ENCODE peak calls at places on chromosome 10, in eight cellular contexts. U is PC-9; H is SK-N-SH; L is uterus; J is CD8-positive, alpha-beta memory T cell; Q is effector memory CD4-positive, alpha-beta T cell; E is osteoblast; V is NT2/D1. B is an unnamed sample. For H3K9me3 and H3K4me1, the result is how much of the 10 kb centered on the place peaks cover.

GRCh38 chr10:116278832-116279231 is 5.8 kb upstream of the GFRA1 start:
- DNase-seq in U (no peak), H (no peak), L (no peak), J (no peak), Q (no peak), E (peak), V (no peak), B (no peak)

GRCh38 chr10:5446390-5446926 is 34.1 kb downstream of the NET1 start:
- DNase-seq in U (peak), H (no peak), L (peak), J (peak), Q (peak), E (peak), V (peak), B (peak)

GRCh38 chr10:78327778-78328591 is 294.3 kb downstream of the RPS24 start:
- DNase-seq in U (no peak), H (no peak), L (no peak), J (no peak), Q (no peak), E (no peak), V (no peak), B (no peak)

GRCh38 chr10:69004821-69005220 is 16.2 kb downstream of the KIFBP start:
- DNase-seq in U (peak), H (peak), L (no peak), J (peak), Q (no peak), E (no peak), V (no peak), B (no peak)

GRCh38 chr10:102868976-102869289 is 337 bp upstream of the AS3MT start:
- DNase-seq in U (no peak), H (peak), L (no peak), J (no peak), Q (no peak), E (peak), V (no peak), B (no peak)

GRCh38 chr10:79379512-79380124 is 32.3 kb downstream of the PPIF start:
- DNase-seq in U (no peak), H (no peak), L (peak), J (no peak), Q (no peak), E (peak), V (no peak), B (no peak)

GRCh38 chr10:96044686-96045085 is 1.3 kb downstream of the CCNJ start:
- DNase-seq in U (peak), H (no peak), L (no peak), J (no peak), Q (no peak), E (no peak), V (no peak), B (no peak)

GRCh38 chr10:24762161-24762924 is 38.7 kb upstream of the ARHGAP21 start:
- DNase-seq in U (peak), H (no peak), L (no peak), J (no peak), Q (no peak), E (no peak), V (no peak), B (no peak)

GRCh38 chr10:25278180-25278579 is 103.4 kb downstream of the GPR158 start:
- DNase-seq in U (no peak), H (no peak), L (no peak), J (no peak), Q (no peak), E (no peak), V (no peak), B (no peak)

GRCh38 chr10:24446739-24447138 is 237.8 kb downstream of the KIAA1217 start:
- DNase-seq in U (peak), H (no peak), L (no peak), J (no peak), Q (no peak), E (peak), V (no peak), B (no peak)

GRCh38 chr10:6148251-6148691 is 54.5 kb upstream of the PFKFB3 start:
- DNase-seq in U (no peak), H (no peak), L (no peak), J (no peak), Q (no peak), E (no peak), V (no peak), B (no peak)

GRCh38 chr10:7408494-7409044 is 2.3 kb downstream of the SFMBT2 start:
- DNase-seq in U (no peak), H (peak), L (peak), J (peak), Q (no peak), E (peak), V (no peak), B (no peak)

GRCh38 chr10:55668326-55668922 is 692.6 kb downstream of the ZWINT start:
- DNase-seq in U (no peak), H (no peak), L (no peak), J (no peak), Q (no peak), E (no peak), V (peak), B (peak)

DNA sequence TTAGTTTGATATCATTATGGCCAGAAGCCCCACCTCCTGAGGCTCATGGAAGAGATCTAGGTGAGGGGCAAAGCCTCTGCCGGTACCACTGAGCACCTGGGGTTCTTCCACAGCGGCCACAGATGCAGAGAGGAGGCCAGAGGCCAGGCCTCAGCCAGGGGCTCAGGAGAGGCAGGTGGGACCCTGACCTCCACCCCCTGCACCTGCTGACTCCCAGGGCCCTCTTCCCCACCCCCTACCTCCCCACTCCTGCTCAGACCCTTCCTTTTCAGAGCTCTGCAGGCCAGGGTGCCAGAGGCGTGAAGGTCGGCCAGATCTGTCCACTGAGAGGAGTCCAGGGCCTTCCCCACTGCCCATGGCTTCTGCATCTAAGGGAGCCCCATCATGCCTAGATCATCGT is 178.7 kb upstream of the PPP2R2D start:
- DNase-seq in U (no peak), H (no peak), L (no peak), J (no peak), Q (no peak), E (no peak), V (no peak), B (no peak)
- H3K9me3 ChIP-seq in U (under half), H (under half), L (under half), J (under half), Q (under half), E (under half), V (under half), B (under half)

GRCh38 chr10:71840177-71840711 is 10.8 kb downstream of the PSAP start:
- DNase-seq in U (peak), H (peak), L (peak), J (no peak), Q (no peak), E (peak), V (peak), B (peak)
- H3K4me1 ChIP-seq in U (half or more), H (under half), L (under half), J (under half), Q (under half), E (half or more), V (under half), B (under half)

DNA sequence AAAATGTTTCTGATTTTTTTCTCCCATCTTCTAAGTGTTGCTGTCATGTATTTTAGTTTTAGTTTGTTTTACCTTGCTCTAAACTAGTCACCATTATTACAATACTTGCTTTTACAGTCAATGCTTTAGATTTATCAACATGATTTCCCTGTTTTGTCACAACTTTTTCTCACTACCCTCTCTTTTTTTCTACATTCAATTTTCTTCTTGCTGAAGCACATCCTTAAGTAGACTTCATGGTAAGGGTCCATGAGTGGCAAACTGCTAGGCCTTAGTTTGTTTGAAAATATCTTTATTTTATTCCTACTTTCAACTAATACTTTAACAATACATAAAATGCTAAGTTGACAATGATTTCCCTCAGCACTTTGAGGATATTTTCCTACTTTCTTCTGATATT is 173.5 kb downstream of the DNAJC1 start:
- DNase-seq in U (no peak), H (no peak), L (no peak), J (no peak), Q (no peak), E (no peak), V (no peak), B (no peak)
- H3K9me3 ChIP-seq in U (under half), H (under half), L (under half), J (under half), Q (under half), E (under half), V (half or more), B (under half)

GRCh38 chr10:123008379-123009104 is at the start of the genes ACADSB and IKZF5:
- DNase-seq in U (peak), H (peak), L (peak), J (peak), Q (peak), E (peak), V (peak), B (peak)
- H3K4me1 ChIP-seq in U (under half), H (under half), L (under half), J (half or more), Q (under half), E (under half), V (under half), B (under half)

DNA sequence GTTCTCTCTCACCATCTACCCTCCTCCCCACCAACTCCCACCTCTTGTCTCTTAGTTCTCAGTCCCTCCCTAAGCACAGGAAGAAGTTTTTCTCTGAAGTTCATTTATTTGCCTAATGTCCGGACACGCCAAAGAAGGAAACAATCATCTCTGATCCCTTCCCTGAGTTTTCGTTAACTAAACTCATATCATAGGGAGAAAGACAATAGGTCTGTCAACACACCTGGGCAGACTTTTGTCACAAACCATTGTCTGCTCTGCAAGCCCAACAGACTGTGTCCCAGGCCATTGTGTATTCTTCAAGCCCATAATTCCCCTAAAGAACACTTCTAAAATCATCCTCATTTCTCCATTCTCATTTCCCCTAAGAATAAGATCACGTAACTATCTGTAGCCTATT is 691.0 kb upstream of the MBL2 start:
- DNase-seq in U (no peak), H (no peak), L (no peak), J (no peak), Q (no peak), E (no peak), V (no peak), B (no peak)
- H3K9me3 ChIP-seq in U (under half), H (under half), L (under half), J (under half), Q (under half), E (under half), V (under half), B (under half)

GRCh38 chr10:119365773-119366640 is 158.6 kb downstream of the GRK5 start:
- DNase-seq in U (no peak), H (no peak), L (no peak), J (no peak), Q (no peak), E (no peak), V (no peak), B (no peak)
- H3K4me1 ChIP-seq in U (under half), H (under half), L (under half), J (under half), Q (under half), E (under half), V (under half), B (under half)

DNA sequence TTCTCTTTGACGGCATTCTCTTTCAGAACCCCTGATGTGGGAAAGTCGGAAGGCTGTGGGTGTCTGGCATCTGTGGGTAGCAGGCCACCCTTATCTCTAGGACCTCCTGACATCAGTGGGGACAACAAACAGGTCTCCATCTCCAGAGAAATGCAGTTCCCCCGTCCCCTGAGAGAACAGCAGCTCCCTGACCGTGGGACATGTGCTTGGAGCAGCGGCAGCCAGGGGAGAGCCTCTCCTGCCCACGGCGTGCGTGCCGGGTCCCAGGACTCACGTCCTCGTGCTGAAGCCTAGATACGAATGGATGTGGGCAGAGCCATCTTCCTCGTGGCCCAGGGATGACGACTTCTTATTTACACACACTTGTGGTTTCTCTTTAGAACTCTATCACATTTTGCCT is 133.0 kb downstream of the FGFR2 start:
- DNase-seq in U (no peak), H (no peak), L (no peak), J (no peak), Q (no peak), E (no peak), V (no peak), B (no peak)
- H3K9me3 ChIP-seq in U (under half), H (under half), L (under half), J (under half), Q (under half), E (under half), V (under half), B (under half)

DNA sequence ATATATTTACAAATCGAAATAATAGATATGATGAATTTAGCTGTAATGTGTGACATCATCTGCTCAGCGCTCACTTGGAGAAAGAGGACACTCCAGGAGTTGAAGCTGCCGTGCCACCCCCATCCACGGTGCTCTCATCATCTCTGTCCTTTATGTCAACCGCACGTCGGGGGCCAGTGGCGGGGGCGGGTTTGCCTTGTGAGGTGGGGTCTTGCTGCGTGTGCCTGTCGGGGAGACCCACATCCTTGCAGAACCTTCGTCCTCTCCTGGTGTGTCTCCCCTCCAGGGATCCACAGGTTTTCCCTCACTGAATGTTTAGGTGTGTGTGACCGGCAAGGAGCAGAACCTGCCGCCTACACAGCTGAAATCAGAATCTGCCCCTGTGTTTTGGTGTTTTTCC is 71.6 kb downstream of the INPP5A start:
- DNase-seq in U (no peak), H (no peak), L (no peak), J (no peak), Q (no peak), E (peak), V (no peak), B (no peak)
- H3K4me1 ChIP-seq in U (under half), H (under half), L (under half), J (under half), Q (under half), E (under half), V (under half), B (under half)